ENCODE peak calls at places on chromosomes 6 and 20, in nine cellular contexts. One of them, this sample, is unnamed.

GRCh38 chr6:15962449-15962764 is 166.5 kb upstream of the MYLIP start:
- DNase-seq in cardiac muscle cell: peak
- DNase-seq in HepG2: no peak
- DNase-seq in foreskin fibroblast: peak
- DNase-seq in GM23338: peak
- DNase-seq in fibroblast of mammary gland: peak
- DNase-seq in PC-3: peak
- DNase-seq in endodermal cell: no peak
- DNase-seq in kidney: no peak
- DNase-seq in this sample: no peak

GRCh38 chr6:124368131-124368530 is 564.5 kb downstream of the NKAIN2 start:
- DNase-seq in cardiac muscle cell: no peak
- DNase-seq in HepG2: no peak
- DNase-seq in foreskin fibroblast: no peak
- DNase-seq in GM23338: no peak
- DNase-seq in fibroblast of mammary gland: no peak
- DNase-seq in PC-3: no peak
- DNase-seq in endodermal cell: no peak
- DNase-seq in kidney: no peak
- DNase-seq in this sample: no peak

GRCh38 chr20:51579137-51579536 is 36.6 kb upstream of the NFATC2 start:
- DNase-seq in cardiac muscle cell: peak
- DNase-seq in HepG2: no peak
- DNase-seq in foreskin fibroblast: peak
- DNase-seq in GM23338: no peak
- DNase-seq in fibroblast of mammary gland: peak
- DNase-seq in PC-3: peak
- DNase-seq in endodermal cell: no peak
- DNase-seq in kidney: no peak
- DNase-seq in this sample: no peak

GRCh38 chr20:25035924-25036323 is 22.0 kb downstream of the ACSS1 start:
- DNase-seq in cardiac muscle cell: no peak
- DNase-seq in HepG2: no peak
- DNase-seq in foreskin fibroblast: no peak
- DNase-seq in GM23338: no peak
- DNase-seq in fibroblast of mammary gland: no peak
- DNase-seq in PC-3: no peak
- DNase-seq in endodermal cell: no peak
- DNase-seq in kidney: peak
- DNase-seq in this sample: no peak

GRCh38 chr6:73180718-73181619 is 44.3 kb downstream of the KHDC1L start:
- DNase-seq in cardiac muscle cell: peak
- DNase-seq in HepG2: peak
- DNase-seq in foreskin fibroblast: peak
- DNase-seq in GM23338: peak
- DNase-seq in fibroblast of mammary gland: peak
- DNase-seq in PC-3: peak
- DNase-seq in endodermal cell: no peak
- DNase-seq in kidney: no peak
- DNase-seq in this sample: peak

GRCh38 chr6:143264996-143265734 is 185.3 kb downstream of the ADAT2 start:
- DNase-seq in cardiac muscle cell: no peak
- DNase-seq in HepG2: no peak
- DNase-seq in foreskin fibroblast: peak
- DNase-seq in GM23338: peak
- DNase-seq in fibroblast of mammary gland: no peak
- DNase-seq in PC-3: no peak
- DNase-seq in endodermal cell: peak
- DNase-seq in kidney: no peak
- DNase-seq in this sample: no peak

GRCh38 chr20:15916623-15917022 is 656.6 kb downstream of the KIF16B start:
- DNase-seq in cardiac muscle cell: no peak
- DNase-seq in HepG2: no peak
- DNase-seq in foreskin fibroblast: no peak
- DNase-seq in GM23338: peak
- DNase-seq in fibroblast of mammary gland: no peak
- DNase-seq in PC-3: peak
- DNase-seq in endodermal cell: no peak
- DNase-seq in kidney: no peak
- DNase-seq in this sample: no peak

GRCh38 chr6:37987008-37987407 is 167.5 kb downstream of the ZFAND3 start:
- DNase-seq in cardiac muscle cell: peak
- DNase-seq in HepG2: no peak
- DNase-seq in foreskin fibroblast: peak
- DNase-seq in GM23338: no peak
- DNase-seq in fibroblast of mammary gland: peak
- DNase-seq in PC-3: peak
- DNase-seq in endodermal cell: no peak
- DNase-seq in kidney: no peak
- DNase-seq in this sample: no peak

GRCh38 chr6:71642120-71642519 is 244.2 kb upstream of the RIMS1 start:
- DNase-seq in cardiac muscle cell: no peak
- DNase-seq in HepG2: no peak
- DNase-seq in foreskin fibroblast: no peak
- DNase-seq in GM23338: no peak
- DNase-seq in fibroblast of mammary gland: no peak
- DNase-seq in PC-3: no peak
- DNase-seq in endodermal cell: no peak
- DNase-seq in kidney: no peak
- DNase-seq in this sample: no peak

GRCh38 chr6:31821301-31822037 is 6.1 kb upstream of the HSPA1B start:
- DNase-seq in cardiac muscle cell: peak
- DNase-seq in HepG2: no peak
- DNase-seq in foreskin fibroblast: peak
- DNase-seq in GM23338: peak
- DNase-seq in fibroblast of mammary gland: peak
- DNase-seq in PC-3: peak
- DNase-seq in endodermal cell: peak
- DNase-seq in kidney: peak
- DNase-seq in this sample: no peak

GRCh38 chr20:43938932-43939761 is 24.5 kb downstream of the TOX2 start:
- DNase-seq in cardiac muscle cell: peak
- DNase-seq in HepG2: peak
- DNase-seq in foreskin fibroblast: peak
- DNase-seq in GM23338: no peak
- DNase-seq in fibroblast of mammary gland: peak
- DNase-seq in PC-3: peak
- DNase-seq in endodermal cell: no peak
- DNase-seq in kidney: no peak
- DNase-seq in this sample: peak

GRCh38 chr6:135233676-135234491 is 52.8 kb downstream of the MYB start:
- DNase-seq in cardiac muscle cell: peak
- DNase-seq in HepG2: no peak
- DNase-seq in foreskin fibroblast: peak
- DNase-seq in GM23338: no peak
- DNase-seq in fibroblast of mammary gland: no peak
- DNase-seq in PC-3: no peak
- DNase-seq in endodermal cell: no peak
- DNase-seq in kidney: no peak
- DNase-seq in this sample: no peak

GRCh38 chr6:72032056-72032455 is 145.7 kb downstream of the RIMS1 start:
- DNase-seq in cardiac muscle cell: no peak
- DNase-seq in HepG2: no peak
- DNase-seq in foreskin fibroblast: no peak
- DNase-seq in GM23338: no peak
- DNase-seq in fibroblast of mammary gland: no peak
- DNase-seq in PC-3: peak
- DNase-seq in endodermal cell: no peak
- DNase-seq in kidney: no peak
- DNase-seq in this sample: no peak

GRCh38 chr6:53623497-53623896 is 42.1 kb downstream of the KLHL31 start:
- DNase-seq in cardiac muscle cell: peak
- DNase-seq in HepG2: no peak
- DNase-seq in foreskin fibroblast: peak
- DNase-seq in GM23338: no peak
- DNase-seq in fibroblast of mammary gland: peak
- DNase-seq in PC-3: peak
- DNase-seq in endodermal cell: no peak
- DNase-seq in kidney: no peak
- DNase-seq in this sample: no peak

GRCh38 chr6:1602356-1602713 is 7.4 kb upstream of the FOXC1 start:
- DNase-seq in cardiac muscle cell: no peak
- DNase-seq in HepG2: no peak
- DNase-seq in foreskin fibroblast: no peak
- DNase-seq in GM23338: no peak
- DNase-seq in fibroblast of mammary gland: no peak
- DNase-seq in PC-3: no peak
- DNase-seq in endodermal cell: no peak
- DNase-seq in kidney: no peak
- DNase-seq in this sample: no peak

GRCh38 chr20:38434770-38435554 is at the start of gene SNHG17:
- DNase-seq in cardiac muscle cell: peak
- DNase-seq in HepG2: peak
- DNase-seq in foreskin fibroblast: peak
- DNase-seq in GM23338: peak
- DNase-seq in fibroblast of mammary gland: peak
- DNase-seq in PC-3: peak
- DNase-seq in endodermal cell: peak
- DNase-seq in kidney: peak
- DNase-seq in this sample: peak
- TF ChIP-seq CTCF in cardiac muscle cell: peak
- TF ChIP-seq CTCF in HepG2: peak
- TF ChIP-seq CTCF in foreskin fibroblast: peak
- TF ChIP-seq CTCF in GM23338: peak
- TF ChIP-seq CTCF in fibroblast of mammary gland: peak
- TF ChIP-seq CTCF in PC-3: peak
- TF ChIP-seq CTCF in endodermal cell: peak
- TF ChIP-seq CTCF in kidney: peak
- TF ChIP-seq CTCF in this sample: peak

GRCh38 chr6:26028753-26029569 is 58.3 kb upstream of the HFE start:
- DNase-seq in cardiac muscle cell: no peak
- DNase-seq in HepG2: no peak
- DNase-seq in foreskin fibroblast: no peak
- DNase-seq in GM23338: peak
- DNase-seq in fibroblast of mammary gland: no peak
- DNase-seq in PC-3: peak
- DNase-seq in endodermal cell: peak
- DNase-seq in kidney: no peak
- DNase-seq in this sample: peak

GRCh38 chr6:26026833-26027490 is 60.3 kb upstream of the HFE start:
- DNase-seq in cardiac muscle cell: peak
- DNase-seq in HepG2: peak
- DNase-seq in foreskin fibroblast: peak
- DNase-seq in GM23338: peak
- DNase-seq in fibroblast of mammary gland: peak
- DNase-seq in PC-3: peak
- DNase-seq in endodermal cell: peak
- DNase-seq in kidney: peak
- DNase-seq in this sample: peak

GRCh38 chr6:26025894-26026832 is 61.1 kb upstream of the HFE start:
- DNase-seq in cardiac muscle cell: peak
- DNase-seq in HepG2: peak
- DNase-seq in foreskin fibroblast: peak
- DNase-seq in GM23338: peak
- DNase-seq in fibroblast of mammary gland: peak
- DNase-seq in PC-3: peak
- DNase-seq in endodermal cell: peak
- DNase-seq in kidney: peak
- DNase-seq in this sample: peak

GRCh38 chr6:26028212-26028752 is 58.9 kb upstream of the HFE start:
- DNase-seq in cardiac muscle cell: no peak
- DNase-seq in HepG2: no peak
- DNase-seq in foreskin fibroblast: no peak
- DNase-seq in GM23338: no peak
- DNase-seq in fibroblast of mammary gland: no peak
- DNase-seq in PC-3: no peak
- DNase-seq in endodermal cell: no peak
- DNase-seq in kidney: no peak
- DNase-seq in this sample: no peak

GRCh38 chr6:26027491-26028211 is 59.6 kb upstream of the HFE start:
- DNase-seq in cardiac muscle cell: no peak
- DNase-seq in HepG2: no peak
- DNase-seq in foreskin fibroblast: no peak
- DNase-seq in GM23338: no peak
- DNase-seq in fibroblast of mammary gland: no peak
- DNase-seq in PC-3: no peak
- DNase-seq in endodermal cell: no peak
- DNase-seq in kidney: no peak
- DNase-seq in this sample: no peak
- H3K4me3 ChIP-seq in cardiac muscle cell: peak
- H3K4me3 ChIP-seq in HepG2: peak
- H3K4me3 ChIP-seq in foreskin fibroblast: peak
- H3K4me3 ChIP-seq in GM23338: peak
- H3K4me3 ChIP-seq in fibroblast of mammary gland: peak
- H3K4me3 ChIP-seq in PC-3: peak
- H3K4me3 ChIP-seq in endodermal cell: peak
- H3K4me3 ChIP-seq in kidney: peak
- H3K4me3 ChIP-seq in this sample: peak

DNA sequence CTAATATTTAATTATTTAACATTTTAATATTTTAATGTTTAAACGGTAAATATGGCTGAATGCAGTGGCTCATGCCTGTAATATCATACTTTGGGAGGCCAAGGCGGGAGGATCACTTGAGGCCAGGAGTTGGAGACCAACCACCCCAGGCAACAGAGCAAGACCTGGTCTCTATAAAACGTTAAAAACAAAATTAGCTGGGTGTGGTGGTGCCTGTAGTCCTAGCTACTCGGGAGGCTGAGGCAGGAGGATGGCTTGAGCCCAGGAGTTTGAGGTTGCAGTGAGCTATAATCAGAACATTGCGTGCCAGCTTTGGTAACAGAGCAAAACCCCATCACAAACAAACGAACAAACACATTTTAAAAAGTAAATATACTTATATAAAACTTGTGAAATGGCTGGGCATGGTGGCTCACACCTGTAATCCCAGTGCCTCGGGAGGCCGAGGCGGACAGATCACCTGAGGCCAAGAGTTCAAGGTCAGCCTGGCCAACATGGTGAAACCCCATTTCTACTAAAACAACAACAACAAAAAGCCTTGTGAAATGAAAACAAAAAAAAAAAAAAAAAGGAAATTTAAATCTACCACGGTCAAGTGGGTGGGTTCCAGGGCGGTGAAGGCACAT is 8.2 kb downstream of the SRXN1 start:
- DNase-seq in cardiac muscle cell: no peak
- DNase-seq in HepG2: no peak
- DNase-seq in foreskin fibroblast: no peak
- DNase-seq in GM23338: no peak
- DNase-seq in fibroblast of mammary gland: no peak
- DNase-seq in PC-3: no peak
- DNase-seq in endodermal cell: no peak
- DNase-seq in kidney: no peak
- DNase-seq in this sample: no peak
- TF ChIP-seq CTCF in cardiac muscle cell: no peak
- TF ChIP-seq CTCF in HepG2: no peak
- TF ChIP-seq CTCF in foreskin fibroblast: no peak
- TF ChIP-seq CTCF in GM23338: no peak
- TF ChIP-seq CTCF in fibroblast of mammary gland: no peak
- TF ChIP-seq CTCF in PC-3: no peak
- TF ChIP-seq CTCF in endodermal cell: no peak
- TF ChIP-seq CTCF in kidney: no peak
- TF ChIP-seq CTCF in this sample: no peak

GRCh38 chr6:21264288-21264818 is 329.2 kb upstream of the SOX4 start:
- DNase-seq in cardiac muscle cell: no peak
- DNase-seq in HepG2: no peak
- DNase-seq in foreskin fibroblast: peak
- DNase-seq in GM23338: no peak
- DNase-seq in fibroblast of mammary gland: no peak
- DNase-seq in PC-3: peak
- DNase-seq in endodermal cell: no peak
- DNase-seq in kidney: no peak
- DNase-seq in this sample: peak
- H3K4me3 ChIP-seq in cardiac muscle cell: no peak
- H3K4me3 ChIP-seq in HepG2: no peak
- H3K4me3 ChIP-seq in foreskin fibroblast: no peak
- H3K4me3 ChIP-seq in GM23338: no peak
- H3K4me3 ChIP-seq in fibroblast of mammary gland: no peak
- H3K4me3 ChIP-seq in PC-3: no peak
- H3K4me3 ChIP-seq in endodermal cell: no peak
- H3K4me3 ChIP-seq in kidney: no peak
- H3K4me3 ChIP-seq in this sample: no peak

This sample was measured in LNCaP clone FGC.